ENCODE peak calls at places on chromosomes 6 and 20, in six cellular contexts. L is neuronal stem cell, B is IMR-90, X is H9, V is H1, S is trophoblast cell. D is an unnamed sample.

GRCh38 chr20:31562241-31562640 is 42.8 kb upstream of the ID1 start:
- DNase-seq in L (no peak), B (no peak), V (no peak), X (no peak), S (no peak), D (no peak)

GRCh38 chr6:117473401-117473800 is 9.1 kb upstream of the DCBLD1 start:
- DNase-seq in S (no peak), X (no peak), L (no peak), B (no peak), V (no peak), D (no peak)

GRCh38 chr6:149899486-149899885 is 1.6 kb upstream of the RAET1E start:
- DNase-seq in S (no peak), V (no peak), L (no peak), B (no peak), X (no peak), D (no peak)

GRCh38 chr20:33443006-33443511 is 504 bp downstream of the SNTA1 start:
- DNase-seq in S (no peak), L (no peak), V (no peak), X (no peak), B (no peak), D (peak)

GRCh38 chr20:5844063-5844681 is 94.0 kb downstream of the SHLD1 start:
- DNase-seq in L (no peak), B (peak), V (no peak), X (no peak), S (no peak), D (peak)

GRCh38 chr6:40963019-40963418 is 76.0 kb downstream of the UNC5CL start:
- DNase-seq in B (no peak), S (no peak), L (no peak), V (no peak), X (no peak), D (no peak)

GRCh38 chr6:161434331-161434730 is 160.5 kb upstream of the AGPAT4 start:
- DNase-seq in B (no peak), L (no peak), S (peak), X (no peak), V (no peak), D (no peak)

GRCh38 chr6:111898452-111898851 is 25.2 kb upstream of the FYN start:
- DNase-seq in X (no peak), B (no peak), S (no peak), V (no peak), L (no peak), D (no peak)

GRCh38 chr20:14879020-14879697 is 541.7 kb upstream of the FLRT3 start:
- DNase-seq in L (no peak), S (peak), B (peak), X (no peak), V (no peak), D (peak)

GRCh38 chr20:45963059-45964011 is 8.7 kb downstream of the ZNF335 start:
- DNase-seq in X (peak), L (no peak), S (peak), B (peak), V (no peak), D (peak)

GRCh38 chr20:5652626-5653573 is 97.3 kb upstream of the SHLD1 start:
- DNase-seq in V (no peak), X (no peak), L (no peak), B (peak), S (no peak), D (peak)

GRCh38 chr20:37288091-37288490 is 1.4 kb upstream of the MANBAL start:
- DNase-seq in L (no peak), S (no peak), V (no peak), B (no peak), X (no peak), D (no peak)

GRCh38 chr20:63026582-63027424 is 20.0 kb upstream of the BHLHE23 start:
- DNase-seq in S (no peak), L (no peak), X (no peak), V (peak), B (no peak), D (no peak)

GRCh38 chr6:33375143-33375649 is 16.4 kb upstream of the KIFC1 start:
- DNase-seq in S (no peak), V (no peak), L (no peak), B (peak), X (no peak), D (peak)

GRCh38 chr6:14912226-14912625 is 333.6 kb upstream of the JARID2 start:
- DNase-seq in V (no peak), B (no peak), S (no peak), L (no peak), X (no peak), D (no peak)

DNA sequence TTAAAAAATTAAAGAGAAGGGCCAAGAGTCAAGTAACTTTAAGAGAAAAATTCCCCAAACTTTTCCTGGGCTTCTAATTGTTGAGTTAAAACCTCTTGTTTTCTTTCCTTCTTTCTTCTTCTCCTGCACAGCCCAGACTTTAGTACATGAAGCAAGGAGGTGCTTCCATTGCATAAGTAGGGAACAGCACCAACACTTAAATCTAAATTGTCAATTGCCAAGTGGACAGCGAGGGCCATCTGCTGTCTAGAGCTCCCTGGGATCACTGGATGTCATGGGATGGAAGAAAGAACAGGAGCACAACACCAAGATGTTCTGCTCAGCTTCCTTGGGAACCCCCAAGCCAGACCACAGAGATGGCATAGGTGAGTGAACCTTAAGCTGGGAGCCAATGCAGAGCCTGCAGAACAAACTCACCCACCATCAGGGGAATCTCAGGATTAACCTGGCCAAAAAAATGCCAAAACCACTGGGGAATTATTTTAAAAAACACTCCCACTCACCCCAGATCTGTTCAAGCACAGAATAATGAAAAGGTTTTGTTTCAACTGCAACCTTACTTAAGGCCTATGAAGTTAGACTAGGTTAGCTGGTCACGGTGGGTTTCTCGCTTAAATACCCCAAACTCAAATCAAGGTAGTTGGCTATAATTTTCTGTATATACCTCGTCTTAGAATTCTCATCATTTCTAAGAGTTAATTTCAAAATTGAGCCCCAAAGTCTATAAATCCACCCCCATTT is 67.8 kb downstream of the TNFRSF21 start:
- DNase-seq in V (no peak), X (no peak), S (no peak), B (no peak), L (no peak), D (peak)
- H2AFZ ChIP-seq in V (no peak), X (no peak), S (no peak), B (no peak), L (peak), D (no peak)

GRCh38 chr6:125829433-125829832 is 38.7 kb downstream of the NCOA7 start:
- DNase-seq in X (no peak), B (no peak), S (no peak), L (no peak), V (no peak), D (no peak)

GRCh38 chr6:125832396-125832795 is 41.6 kb downstream of the NCOA7 start:
- DNase-seq in L (no peak), X (no peak), B (no peak), V (no peak), S (no peak), D (no peak)

GRCh38 chr6:125834347-125834746 is 43.6 kb downstream of the NCOA7 start:
- DNase-seq in V (no peak), X (no peak), B (no peak), L (no peak), S (no peak), D (no peak)

GRCh38 chr6:125828476-125829039 is 37.8 kb downstream of the NCOA7 start:
- DNase-seq in L (no peak), B (no peak), V (no peak), X (no peak), S (no peak), D (no peak)

GRCh38 chr6:125831660-125832059 is 40.9 kb downstream of the NCOA7 start:
- DNase-seq in X (no peak), B (no peak), S (no peak), L (no peak), V (no peak), D (peak)
- H2BK5ac ChIP-seq in X (no peak), B (no peak), S (no peak), L (no peak), V (no peak), D (no peak)

GRCh38 chr6:109526905-109527628 is 44.0 kb upstream of the ZBTB24 start:
- DNase-seq in S (peak), X (peak), B (peak), L (peak), V (peak), D (peak)
- H2AFZ ChIP-seq in S (no peak), X (peak), B (peak), L (peak), V (peak), D (no peak)

GRCh38 chr6:42138630-42139619 is 3.5 kb downstream of the C6orf132 start:
- DNase-seq in X (peak), S (no peak), V (no peak), L (peak), B (peak), D (peak)

GRCh38 chr6:42141603-42142117 is 760 bp downstream of the C6orf132 start:
- DNase-seq in S (no peak), L (no peak), V (no peak), X (no peak), B (no peak), D (no peak)

GRCh38 chr6:42142118-42142835 is at the start of gene C6orf132:
- DNase-seq in B (no peak), X (peak), S (peak), V (peak), L (no peak), D (peak)

GRCh38 chr6:42140051-42140450 is 2.4 kb downstream of the C6orf132 start:
- DNase-seq in L (no peak), S (no peak), X (no peak), B (no peak), V (no peak), D (peak)

DNA sequence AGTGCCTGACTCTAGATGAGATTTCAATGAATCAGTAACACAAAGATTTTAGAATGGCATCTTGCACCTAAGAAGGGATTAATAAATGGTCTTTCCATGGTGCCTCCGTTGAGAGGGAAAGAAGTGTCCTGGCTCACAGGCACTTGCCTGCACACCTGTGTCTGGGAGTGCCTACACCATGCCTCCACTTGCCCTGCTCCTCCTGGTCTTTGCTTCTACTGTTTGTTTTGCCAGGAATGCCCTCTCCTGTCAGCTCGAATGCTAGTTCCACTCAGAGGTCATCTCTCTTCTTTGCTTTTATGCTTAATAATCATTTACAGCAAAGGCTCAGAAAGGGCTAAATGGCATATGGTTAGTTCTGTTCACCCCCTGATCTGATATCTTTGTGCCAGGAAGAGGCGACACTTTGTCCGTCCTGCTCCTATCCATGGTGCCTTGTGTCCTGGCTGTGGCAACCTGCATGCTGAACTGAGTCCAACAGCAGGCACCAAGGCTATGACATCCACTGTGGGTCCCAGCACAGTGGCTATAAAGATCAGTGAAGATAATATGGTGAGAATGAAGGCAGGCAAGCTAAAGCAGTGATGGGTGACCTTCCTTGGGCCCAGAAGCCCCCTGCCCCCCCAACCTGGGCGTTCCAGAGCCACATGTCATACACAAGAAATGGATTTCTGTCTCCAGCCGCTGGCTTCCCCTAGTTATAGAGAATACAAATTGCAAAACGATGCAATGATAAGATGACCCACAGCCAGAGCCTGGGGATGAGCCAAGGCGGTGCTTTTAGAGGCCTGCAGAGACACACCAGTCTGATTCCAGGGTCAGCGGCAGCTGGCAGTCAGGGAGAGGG is 1.4 kb downstream of the C6orf132 start:
- DNase-seq in B (no peak), X (no peak), L (no peak), S (no peak), V (no peak), D (peak)
- H2BK5ac ChIP-seq in B (peak), X (no peak), L (no peak), S (no peak), V (peak), D (no peak)

DNA sequence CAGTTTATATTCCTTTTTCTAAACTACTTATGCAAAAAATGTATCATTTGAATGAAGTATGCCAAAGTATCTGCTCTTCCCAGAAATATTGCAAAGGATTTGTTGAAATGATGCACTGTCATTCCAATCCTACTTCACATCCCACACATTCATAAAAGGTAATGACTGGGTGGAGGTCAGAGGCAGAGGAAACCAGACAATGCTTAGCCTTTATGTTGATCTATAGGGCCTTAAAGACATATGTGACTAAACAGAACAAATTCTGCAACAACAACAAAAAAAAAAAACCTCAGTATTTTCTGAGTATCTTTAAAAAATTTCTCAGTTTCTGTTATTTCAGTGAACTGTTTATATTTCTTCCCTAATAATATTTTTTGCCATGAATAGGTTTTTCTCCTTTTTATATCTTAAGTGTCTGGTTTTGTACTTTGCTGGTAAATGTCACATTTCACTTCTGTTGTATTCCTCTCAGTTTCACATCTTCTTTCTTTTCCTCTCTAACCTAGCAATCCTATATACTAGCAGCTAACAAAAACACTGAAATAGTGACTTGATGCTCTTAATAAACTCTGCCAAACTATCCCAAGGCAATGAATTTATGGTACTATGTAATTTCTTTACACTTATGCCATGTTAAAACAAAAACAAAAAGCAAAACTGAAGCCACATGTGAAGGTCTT is 374.1 kb downstream of the BCKDHB start:
- DNase-seq in S (no peak), X (no peak), B (no peak), L (no peak), V (no peak), D (no peak)
- H2AFZ ChIP-seq in S (no peak), X (no peak), B (no peak), L (no peak), V (no peak), D (no peak)

GRCh38 chr6:44475417-44475778 is 87.9 kb downstream of the CDC5L start:
- DNase-seq in B (no peak), S (no peak), X (no peak), V (no peak), L (no peak), D (no peak)

GRCh38 chr6:44476849-44477248 is 89.3 kb downstream of the CDC5L start:
- DNase-seq in S (no peak), X (no peak), B (no peak), L (no peak), V (no peak), D (no peak)

GRCh38 chr6:44477293-44477894 is 89.9 kb downstream of the CDC5L start:
- DNase-seq in X (no peak), B (no peak), V (no peak), S (no peak), L (no peak), D (no peak)

GRCh38 chr6:44474643-44475042 is 87.1 kb downstream of the CDC5L start:
- DNase-seq in L (no peak), S (no peak), X (no peak), V (no peak), B (no peak), D (no peak)

GRCh38 chr6:44475779-44476434 is 88.4 kb downstream of the CDC5L start:
- DNase-seq in S (peak), V (peak), X (peak), L (peak), B (peak), D (peak)
- H2BK5ac ChIP-seq in S (no peak), V (peak), X (no peak), L (no peak), B (no peak), D (no peak)

GRCh38 chr6:10315631-10316145 is 99.2 kb downstream of the TFAP2A start:
- DNase-seq in V (no peak), S (no peak), B (no peak), X (no peak), L (no peak), D (peak)

GRCh38 chr6:10315034-10315433 is 99.8 kb downstream of the TFAP2A start:
- DNase-seq in S (peak), X (peak), B (no peak), V (peak), L (no peak), D (no peak)

GRCh38 chr6:10316327-10316726 is 98.5 kb downstream of the TFAP2A start:
- DNase-seq in S (peak), V (no peak), B (peak), L (no peak), X (no peak), D (peak)

GRCh38 chr6:10322991-10323390 is 91.9 kb downstream of the TFAP2A start:
- DNase-seq in S (no peak), V (no peak), L (no peak), B (no peak), X (no peak), D (peak)

DNA sequence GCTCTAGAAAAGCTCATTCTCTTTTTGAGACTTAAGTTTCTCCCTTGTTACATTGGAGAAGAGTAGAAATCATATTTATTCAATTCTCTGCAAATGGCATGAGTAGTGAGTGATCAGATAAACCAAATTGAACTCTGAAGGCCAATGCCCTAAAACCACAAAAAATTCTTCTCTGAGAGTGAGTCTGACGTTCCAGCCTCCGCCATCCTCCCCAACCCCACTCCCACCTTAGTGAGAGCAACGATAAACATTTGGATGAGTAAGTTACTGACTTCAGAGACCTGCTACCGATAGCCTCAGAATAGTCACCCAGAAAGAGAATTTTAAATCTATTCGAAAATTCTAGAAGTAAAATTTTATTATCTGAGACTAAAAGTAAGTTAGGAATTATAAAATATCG is 94.6 kb downstream of the TFAP2A start:
- DNase-seq in B (peak), S (no peak), L (no peak), X (no peak), V (no peak), D (no peak)
- H2AFZ ChIP-seq in B (no peak), S (no peak), L (no peak), X (no peak), V (no peak), D (no peak)

D was measured in mesenchymal stem cell.